ENCODE peak calls at places on chromosomes 16 and 17, in four cellular contexts. One of them, this sample, is unnamed.

GRCh38 chr17:13952252-13952721 is 117.0 kb upstream of the COX10 start:
- ATAC-seq in heart left ventricle: no peak
- ATAC-seq in upper lobe of left lung: no peak
- ATAC-seq in HCT116: no peak
- ATAC-seq in this sample: no peak

GRCh38 chr17:50829336-50829735 is 6.0 kb upstream of the WFIKKN2 start:
- ATAC-seq in heart left ventricle: no peak
- ATAC-seq in upper lobe of left lung: no peak
- ATAC-seq in HCT116: no peak
- ATAC-seq in this sample: no peak

GRCh38 chr17:69539781-69540319 is 125.4 kb downstream of the MAP2K6 start:
- ATAC-seq in heart left ventricle: no peak
- ATAC-seq in upper lobe of left lung: no peak
- ATAC-seq in HCT116: no peak
- ATAC-seq in this sample: no peak

GRCh38 chr16:74076568-74076967 is 220.0 kb upstream of the PSMD7 start:
- ATAC-seq in heart left ventricle: no peak
- ATAC-seq in upper lobe of left lung: no peak
- ATAC-seq in HCT116: no peak
- ATAC-seq in this sample: no peak

GRCh38 chr17:57534863-57535651 is 210.0 kb downstream of the CCDC182 start:
- ATAC-seq in heart left ventricle: no peak
- ATAC-seq in upper lobe of left lung: no peak
- ATAC-seq in HCT116: peak; percentile 52
- ATAC-seq in this sample: no peak

GRCh38 chr17:77083547-77083946 is 57.2 kb upstream of the SEC14L1 start:
- ATAC-seq in heart left ventricle: no peak
- ATAC-seq in upper lobe of left lung: no peak
- ATAC-seq in HCT116: no peak
- ATAC-seq in this sample: no peak

GRCh38 chr16:68902376-68903345 is 59.3 kb downstream of the TANGO6 start:
- ATAC-seq in heart left ventricle: no peak
- ATAC-seq in upper lobe of left lung: no peak
- ATAC-seq in HCT116: peak; percentile 90
- ATAC-seq in this sample: peak; percentile 40

GRCh38 chr16:31253642-31254045 is 6.1 kb upstream of the ITGAM start:
- ATAC-seq in heart left ventricle: no peak
- ATAC-seq in upper lobe of left lung: peak; percentile 88
- ATAC-seq in HCT116: no peak
- ATAC-seq in this sample: peak; percentile 36

GRCh38 chr17:4956493-4957061 is 5.7 kb downstream of the ENO3 start:
- ATAC-seq in heart left ventricle: no peak
- ATAC-seq in upper lobe of left lung: no peak
- ATAC-seq in HCT116: peak; percentile 67
- ATAC-seq in this sample: no peak

GRCh38 chr17:67281053-67281452 is 36.1 kb upstream of the HELZ start:
- ATAC-seq in heart left ventricle: no peak
- ATAC-seq in upper lobe of left lung: no peak
- ATAC-seq in HCT116: no peak
- ATAC-seq in this sample: no peak

GRCh38 chr16:15502041-15502725 is 67.8 kb downstream of the BMERB1 start:
- ATAC-seq in heart left ventricle: no peak
- ATAC-seq in upper lobe of left lung: peak; percentile 85
- ATAC-seq in HCT116: peak; percentile 82
- ATAC-seq in this sample: peak; percentile 49

GRCh38 chr17:33725675-33726271 is 432.7 kb upstream of the ASIC2 start:
- ATAC-seq in heart left ventricle: no peak
- ATAC-seq in upper lobe of left lung: peak; percentile 58
- ATAC-seq in HCT116: no peak
- ATAC-seq in this sample: no peak

GRCh38 chr17:49509588-49509917 is 14.5 kb downstream of the NGFR start:
- ATAC-seq in heart left ventricle: no peak
- ATAC-seq in upper lobe of left lung: no peak
- ATAC-seq in HCT116: no peak
- ATAC-seq in this sample: no peak
- TF ChIP-seq POLR2A in heart left ventricle: no peak
- TF ChIP-seq POLR2A in upper lobe of left lung: no peak
- TF ChIP-seq POLR2A in HCT116: no peak
- TF ChIP-seq POLR2A in this sample: no peak

GRCh38 chr16:89269805-89270665 is 52.5 kb downstream of the ZNF778 start:
- ATAC-seq in heart left ventricle: no peak
- ATAC-seq in upper lobe of left lung: no peak
- ATAC-seq in HCT116: peak; percentile 32
- ATAC-seq in this sample: no peak

GRCh38 chr16:89274561-89275283 is 57.2 kb downstream of the ZNF778 start:
- ATAC-seq in heart left ventricle: no peak
- ATAC-seq in upper lobe of left lung: no peak
- ATAC-seq in HCT116: no peak
- ATAC-seq in this sample: no peak

GRCh38 chr16:89270666-89271345 is 53.3 kb downstream of the ZNF778 start:
- ATAC-seq in heart left ventricle: no peak
- ATAC-seq in upper lobe of left lung: no peak
- ATAC-seq in HCT116: no peak
- ATAC-seq in this sample: no peak

GRCh38 chr16:89273741-89274472 is 56.4 kb downstream of the ZNF778 start:
- ATAC-seq in heart left ventricle: no peak
- ATAC-seq in upper lobe of left lung: no peak
- ATAC-seq in HCT116: no peak
- ATAC-seq in this sample: no peak

GRCh38 chr16:89272631-89273030 is 55.1 kb downstream of the ZNF778 start:
- ATAC-seq in heart left ventricle: no peak
- ATAC-seq in upper lobe of left lung: no peak
- ATAC-seq in HCT116: no peak
- ATAC-seq in this sample: no peak
- H3K4me1 ChIP-seq in heart left ventricle: no peaks in the 10 kb centered on the region
- H3K4me1 ChIP-seq in upper lobe of left lung: no peaks in the 10 kb centered on the region
- H3K4me1 ChIP-seq in HCT116: peaks cover 18% of the 10 kb centered on the region
- H3K4me1 ChIP-seq in this sample: no peaks in the 10 kb centered on the region

GRCh38 chr17:16622540-16623277 is 30.9 kb downstream of the ZNF624 start:
- ATAC-seq in heart left ventricle: no peak
- ATAC-seq in upper lobe of left lung: no peak
- ATAC-seq in HCT116: no peak
- ATAC-seq in this sample: no peak
- H3K9me3 ChIP-seq in heart left ventricle: peaks cover 94% of the 10 kb centered on the region
- H3K9me3 ChIP-seq in upper lobe of left lung: peaks cover 77% of the 10 kb centered on the region
- H3K9me3 ChIP-seq in HCT116: peaks cover 38% of the 10 kb centered on the region
- H3K9me3 ChIP-seq in this sample: peaks cover 2% of the 10 kb centered on the region

GRCh38 chr17:42019509-42020404 is at the start of gene NKIRAS2:
- ATAC-seq in heart left ventricle: peak; percentile 68
- ATAC-seq in upper lobe of left lung: peak; percentile 90
- ATAC-seq in HCT116: peak; percentile 77
- ATAC-seq in this sample: peak; percentile 87
- TF ChIP-seq POLR2A in heart left ventricle: no peak
- TF ChIP-seq POLR2A in upper lobe of left lung: no peak
- TF ChIP-seq POLR2A in HCT116: peak; percentile 69
- TF ChIP-seq POLR2A in this sample: peak; percentile 62